ENCODE peak calls at places on chromosomes 7 and 10, in eight cellular contexts. B, G, M, H, V, E, Q and C are unnamed samples.

GRCh38 chr10:113679463-113680171 is at the start of gene CASP7:
- DNase-seq in B (peak; percentile 94), G (peak; percentile 75), M (peak; percentile 71), H (peak; percentile 92), V (peak; percentile 92), E (peak; percentile 74), Q (peak; percentile 82), C (no peak)

GRCh38 chr7:105439174-105439893 is 50.6 kb upstream of the SRPK2 start:
- DNase-seq in B (no peak), G (peak; percentile 95), M (peak; percentile 98), H (no peak), V (no peak), E (peak; percentile 30), Q (peak; percentile 49), C (peak; percentile 83)

GRCh38 chr10:57694956-57695605 is 572.6 kb downstream of the IPMK start:
- DNase-seq in B (no peak), G (peak; percentile 14), M (peak; percentile 37), H (no peak), V (no peak), E (no peak), Q (no peak), C (no peak)

GRCh38 chr10:83539528-83540308 is 599.6 kb upstream of the GHITM start:
- DNase-seq in B (no peak), G (no peak), M (peak; percentile 12), H (peak; percentile 54), V (no peak), E (no peak), Q (no peak), C (no peak)

GRCh38 chr10:28871677-28872076 is 194.4 kb downstream of the BAMBI start:
- DNase-seq in B (no peak), G (no peak), M (no peak), H (no peak), V (no peak), E (no peak), Q (no peak), C (no peak)

GRCh38 chr10:126731613-126731995 is 61.1 kb upstream of the C10orf90 start:
- DNase-seq in B (no peak), G (no peak), M (no peak), H (no peak), V (no peak), E (no peak), Q (peak; percentile 63), C (no peak)

GRCh38 chr10:30751678-30752331 is 122.3 kb upstream of the LYZL2 start:
- DNase-seq in B (no peak), G (no peak), M (peak; percentile 35), H (peak; percentile 81), V (peak; percentile 66), E (peak; percentile 77), Q (peak; percentile 75), C (peak; percentile 26)

GRCh38 chr10:102678842-102679289 is 34.6 kb downstream of the TRIM8 start:
- DNase-seq in B (peak; percentile 85), G (peak; percentile 48), M (peak; percentile 58), H (peak; percentile 86), V (peak; percentile 64), E (peak; percentile 74), Q (peak; percentile 70), C (no peak)

GRCh38 chr10:130905921-130906320 is 405.6 kb downstream of the TCERG1L start:
- DNase-seq in B (no peak), G (no peak), M (no peak), H (no peak), V (no peak), E (no peak), Q (no peak), C (no peak)

GRCh38 chr10:123157210-123157609 is 3.0 kb downstream of the BUB3 start:
- DNase-seq in B (no peak), G (peak; percentile 37), M (peak; percentile 80), H (peak; percentile 32), V (no peak), E (no peak), Q (peak; percentile 40), C (no peak)
- H3K4me3 ChIP-seq in B (no peak overlapping the region), G (no peak overlapping the region), M (no peak overlapping the region), H (no peak overlapping the region), V (peak overlapping the region; percentile 92), E (peak overlapping the region; percentile 19), Q (no peak overlapping the region), C (no peak overlapping the region)

GRCh38 chr10:16518822-16519221 is 2.9 kb downstream of the C1QL3 start:
- DNase-seq in B (no peak), G (no peak), M (no peak), H (no peak), V (no peak), E (no peak), Q (peak; percentile 13), C (no peak)
- TF ChIP-seq CTCF in B (no peak), G (peak; percentile 24), M (peak; percentile 33), H (peak; percentile 29), V (peak; percentile 47), E (peak; percentile 38), Q (peak; percentile 26), C (peak; percentile 9)

GRCh38 chr7:128915271-128915819 is 4.8 kb upstream of the KCP start:
- DNase-seq in B (no peak), G (no peak), M (no peak), H (no peak), V (no peak), E (no peak), Q (no peak), C (no peak)
- H3K4me3 ChIP-seq in B (no peak overlapping the region), G (peak overlapping the region; percentile 20), M (peak overlapping the region; percentile 20), H (no peak overlapping the region), V (no peak overlapping the region), E (no peak overlapping the region), Q (no peak overlapping the region), C (no peak overlapping the region)

DNA sequence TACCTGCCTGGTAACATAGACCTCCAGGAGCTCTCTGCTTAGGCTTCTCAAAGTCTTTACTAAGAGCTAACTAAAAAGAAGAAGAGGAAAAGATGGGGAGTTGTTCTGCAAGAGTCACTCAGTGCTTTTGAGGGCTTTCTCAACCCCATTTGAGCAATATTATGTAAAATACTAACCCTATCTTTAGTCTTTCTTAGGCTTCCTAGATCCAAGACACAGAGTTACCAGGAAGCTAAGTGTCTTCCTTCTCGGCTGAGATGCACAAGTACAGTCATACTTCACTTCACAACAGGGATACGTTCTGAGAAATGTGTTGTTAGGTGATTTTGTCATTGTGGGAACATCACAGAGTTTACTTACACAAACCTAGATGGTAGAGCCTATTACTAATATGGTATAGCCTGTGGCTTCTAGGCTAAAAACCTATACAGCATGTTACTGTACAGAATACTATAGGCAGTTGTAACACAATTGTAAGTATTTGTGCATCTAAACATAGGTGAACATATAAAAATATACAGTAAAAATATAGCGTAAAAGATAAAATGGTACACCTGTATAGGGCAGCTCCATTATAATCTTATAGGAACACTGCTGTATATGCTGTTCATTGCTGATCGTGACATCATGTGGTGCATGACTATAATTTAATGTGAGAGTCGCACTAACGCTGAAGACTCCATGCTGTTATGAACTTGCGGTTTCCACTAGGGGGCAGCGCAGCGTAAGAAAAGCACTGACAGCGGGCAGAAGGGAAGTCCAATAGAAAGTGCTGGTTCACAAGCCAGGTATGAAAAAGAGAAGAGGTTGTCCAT is 16.3 kb downstream of the ANKRD22 start:
- DNase-seq in B (peak; percentile 88), G (peak; percentile 78), M (peak; percentile 90), H (peak; percentile 88), V (peak; percentile 88), E (peak; percentile 62), Q (peak; percentile 91), C (no peak)
- TF ChIP-seq CTCF in B (peak; percentile 94), G (peak; percentile 86), M (peak; percentile 91), H (peak; percentile 94), V (peak; percentile 99), E (peak; percentile 96), Q (peak; percentile 93), C (peak; percentile 86)

GRCh38 chr7:157687158-157687557 is 350.4 kb downstream of the DNAJB6 start:
- DNase-seq in B (no peak), G (no peak), M (no peak), H (no peak), V (no peak), E (no peak), Q (no peak), C (peak; percentile 69)
- H3K4me3 ChIP-seq in B (no peak overlapping the region), G (no peak overlapping the region), M (no peak overlapping the region), H (no peak overlapping the region), V (no peak overlapping the region), E (no peak overlapping the region), Q (no peak overlapping the region), C (no peak overlapping the region)